ENCODE peak calls at places on chromosomes 4 and X, in ten cellular contexts. T is A549, M is cardiac fibroblast, V is ovary, Z is pancreas, C is tibial artery, G is PC-3, I is natural killer cell, J is fibroblast of lung, W is lower lobe of right lung. P is an unnamed sample.

GRCh38 chrX:116605576-116605975 is 142.8 kb upstream of the CT83 start:
- DNase-seq in I (no peak), J (no peak), T (no peak), C (no peak), W (no peak), G (no peak), M (no peak), Z (no peak), V (no peak), P (no peak)

GRCh38 chr4:1332686-1333085 is 14.3 kb upstream of the UVSSA start:
- DNase-seq in G (no peak), W (peak; percentile 44), V (no peak), C (peak; percentile 62), J (no peak), T (no peak), I (no peak), M (no peak), Z (no peak), P (peak; percentile 83)

GRCh38 chr4:54233697-54234496 is 4.8 kb downstream of the PDGFRA start:
- DNase-seq in Z (peak; percentile 75), V (peak; percentile 82), M (peak; percentile 89), W (peak; percentile 87), T (peak; percentile 42), I (peak; percentile 62), G (peak; percentile 92), J (peak; percentile 73), C (peak; percentile 88), P (no peak)

GRCh38 chr4:94352996-94353395 is 10.4 kb upstream of the HPGDS start:
- DNase-seq in G (no peak), M (peak; percentile 20), J (no peak), C (no peak), W (no peak), Z (no peak), V (no peak), I (no peak), T (no peak), P (no peak)

GRCh38 chr4:55469979-55470378 is 74.2 kb downstream of the TMEM165 start:
- DNase-seq in Z (no peak), J (no peak), I (no peak), C (no peak), W (no peak), M (no peak), G (peak; percentile 74), T (no peak), V (no peak), P (no peak)

GRCh38 chr4:19729873-19730735 is 521.6 kb upstream of the SLIT2 start:
- DNase-seq in J (peak; percentile 68), W (no peak), Z (no peak), C (no peak), V (no peak), I (no peak), M (peak; percentile 48), T (no peak), G (no peak), P (no peak)

GRCh38 chr4:89904524-89904923 is 9.9 kb downstream of the MMRN1 start:
- DNase-seq in W (no peak), I (no peak), C (no peak), G (no peak), T (no peak), V (no peak), Z (no peak), J (no peak), M (no peak), P (no peak)

GRCh38 chr4:48939785-48940184 is 33.2 kb upstream of the OCIAD2 start:
- DNase-seq in J (peak; percentile 94), W (no peak), C (no peak), I (no peak), Z (no peak), M (peak; percentile 73), G (peak; percentile 92), T (peak; percentile 8), V (no peak), P (no peak)

GRCh38 chr4:98359646-98360045 is 98.5 kb downstream of the RAP1GDS1 start:
- DNase-seq in I (no peak), W (no peak), V (no peak), T (no peak), J (no peak), Z (no peak), G (no peak), M (no peak), C (no peak), P (no peak)

GRCh38 chr4:177177446-177178160 is 132.1 kb upstream of the NEIL3 start:
- DNase-seq in J (peak; percentile 60), T (no peak), Z (no peak), I (no peak), G (no peak), V (no peak), C (no peak), M (peak; percentile 78), W (no peak), P (no peak)

GRCh38 chr4:126753592-126753991 is 879.2 kb upstream of the INTU start:
- DNase-seq in V (no peak), W (no peak), J (no peak), I (no peak), Z (no peak), T (no peak), M (no peak), C (no peak), G (no peak), P (no peak)

GRCh38 chrX:54043696-54044125 is 562 bp downstream of the PHF8 start:
- DNase-seq in T (no peak), V (no peak), W (no peak), Z (no peak), C (no peak), M (peak; percentile 44), G (peak; percentile 33), I (no peak), J (peak; percentile 30), P (peak; percentile 88)

GRCh38 chr4:36979494-36979893 is 265.0 kb upstream of the NWD2 start:
- DNase-seq in T (no peak), W (no peak), C (no peak), G (no peak), J (no peak), I (no peak), M (no peak), Z (no peak), V (no peak), P (no peak)

GRCh38 chr4:24312261-24312913 is 272.0 kb downstream of the DHX15 start:
- DNase-seq in M (no peak), W (no peak), Z (no peak), T (no peak), J (no peak), I (no peak), V (no peak), G (no peak), C (no peak), P (no peak)

GRCh38 chr4:15400911-15401671 is 26.7 kb upstream of the C1QTNF7 start:
- DNase-seq in M (peak; percentile 94), C (peak; percentile 88), W (peak; percentile 85), T (no peak), J (peak; percentile 81), G (peak; percentile 41), Z (no peak), V (peak; percentile 43), I (no peak), P (no peak)

GRCh38 chr4:11183358-11183745 is 245.3 kb downstream of the HS3ST1 start:
- DNase-seq in W (no peak), M (no peak), J (peak; percentile 32), V (no peak), C (no peak), I (no peak), G (no peak), Z (no peak), T (no peak), P (no peak)

GRCh38 chr4:138773321-138773720 is 242.3 kb upstream of the NOCT start:
- DNase-seq in V (no peak), I (no peak), G (no peak), Z (no peak), J (no peak), T (no peak), M (no peak), W (no peak), C (no peak), P (no peak)

DNA sequence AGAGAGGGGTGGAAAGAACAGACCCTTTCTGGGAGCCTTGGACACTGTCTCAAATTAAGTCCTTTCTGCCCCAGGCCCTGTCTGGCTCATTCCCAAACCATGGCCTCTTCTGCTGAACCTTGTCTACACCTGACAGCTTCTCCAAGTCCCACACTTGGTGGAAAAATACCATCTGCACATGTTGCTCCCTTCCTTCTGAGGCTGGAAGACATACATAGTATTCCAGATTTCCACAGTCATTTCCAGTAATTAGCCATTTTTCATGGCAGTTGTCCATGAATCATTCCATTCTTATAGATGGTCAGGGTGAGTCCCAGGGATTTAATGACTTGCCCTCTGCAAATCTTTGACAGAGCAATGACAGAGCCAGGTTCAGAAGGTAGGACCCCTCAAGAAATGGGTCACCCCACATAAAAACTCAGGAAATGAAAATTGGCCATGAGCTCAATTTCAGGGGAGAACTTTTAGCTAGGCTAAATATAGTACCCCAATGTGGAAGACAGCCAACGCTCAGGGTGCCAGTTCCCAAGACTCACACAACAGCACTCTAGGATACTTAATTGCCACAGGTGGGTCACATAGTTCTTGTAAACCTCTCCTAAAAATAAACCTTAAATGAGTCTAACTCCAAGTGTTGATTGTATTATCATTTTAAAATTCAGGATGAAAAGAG is 16.2 kb upstream of the DAPP1 start:
- DNase-seq in J (no peak), T (no peak), I (no peak), C (no peak), V (no peak), G (no peak), M (no peak), Z (no peak), W (no peak), P (no peak)
- TF ChIP-seq CTCF in J (no peak), T (no peak), I (no peak), C (no peak), V (no peak), G (no peak), M (no peak), Z (no peak), W (no peak), P (no peak)

GRCh38 chrX:153406011-153406410 is 4.9 kb upstream of the PNMA6E start:
- DNase-seq in G (no peak), C (no peak), T (no peak), Z (no peak), J (no peak), M (no peak), W (no peak), V (no peak), I (no peak), P (peak; percentile 44)
- TF ChIP-seq CTCF in G (no peak), C (no peak), T (no peak), Z (no peak), J (no peak), M (no peak), W (no peak), V (no peak), I (no peak), P (no peak)

GRCh38 chr4:69025191-69025998 is 70.9 kb upstream of the UGT2B7 start:
- DNase-seq in W (no peak), J (no peak), I (no peak), M (no peak), T (no peak), Z (peak; percentile 17), V (no peak), G (peak; percentile 49), C (no peak), P (no peak)
- TF ChIP-seq CTCF in W (no peak), J (peak; percentile 1), I (no peak), M (peak; percentile 19), T (peak; percentile 17), Z (peak; percentile 22), V (no peak), G (peak; percentile 70), C (no peak), P (peak; percentile 52)

DNA sequence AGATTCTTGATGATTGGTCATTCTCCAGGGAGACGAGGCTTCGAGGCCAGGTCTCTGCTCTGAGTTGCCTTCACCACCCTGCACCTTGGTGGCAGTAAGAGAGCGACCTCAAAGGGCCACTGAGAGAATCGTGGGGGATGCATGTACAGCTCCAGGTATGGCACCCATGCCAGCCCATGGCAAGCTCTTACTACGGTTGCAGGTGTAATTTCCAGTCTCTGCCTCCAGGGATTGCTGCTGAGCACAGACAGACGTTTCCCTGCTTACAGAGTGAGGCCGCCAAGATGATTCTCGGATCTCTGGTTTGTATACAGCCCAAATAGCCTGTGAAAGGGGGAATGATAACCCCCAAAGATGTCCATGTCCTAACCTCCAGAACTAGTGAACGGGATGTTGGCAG is 16.3 kb upstream of the DRD5 start:
- DNase-seq in M (peak; percentile 34), J (no peak), Z (no peak), I (no peak), G (peak; percentile 26), V (no peak), W (no peak), T (no peak), C (no peak), P (no peak)
- TF ChIP-seq CTCF in M (peak; percentile 52), J (peak; percentile 25), Z (peak; percentile 14), I (no peak), G (peak; percentile 36), V (no peak), W (peak; percentile 52), T (no peak), C (no peak), P (peak; percentile 54)